ENCODE peak calls at places on chromosomes 16 and 17, in nine cellular contexts. B, E, I, W, P, N, H, X and K are unnamed samples.

GRCh38 chr17:18191967-18192366 is 8.3 kb downstream of the ALKBH5 start:
- DNase-seq in N (no peak), E (no peak), W (no peak), I (no peak), H (no peak), B (no peak), X (no peak), P (no peak), K (no peak)

GRCh38 chr16:30636599-30636998 is 14.2 kb upstream of the PRR14 start:
- DNase-seq in B (no peak), P (no peak), N (no peak), E (no peak), W (no peak), X (no peak), H (no peak), I (no peak), K (no peak)

GRCh38 chr17:60091908-60092331 is 13.2 kb upstream of the HEATR6 start:
- DNase-seq in P (peak; percentile 83), B (no peak), N (no peak), E (no peak), I (peak; percentile 63), H (no peak), W (peak; percentile 59), X (peak; percentile 41), K (no peak)

GRCh38 chr17:57600092-57600491 is 145.0 kb downstream of the CCDC182 start:
- DNase-seq in P (peak; percentile 47), N (no peak), W (peak; percentile 89), B (no peak), X (no peak), H (no peak), I (no peak), E (no peak), K (no peak)

GRCh38 chr17:74852237-74853047 is 7.2 kb downstream of the GRIN2C start:
- DNase-seq in H (peak; percentile 62), P (peak; percentile 16), E (no peak), I (no peak), X (no peak), B (peak; percentile 84), N (no peak), W (no peak), K (no peak)

GRCh38 chr17:80857721-80858171 is 133.9 kb upstream of the CHMP6 start:
- DNase-seq in X (no peak), N (no peak), H (no peak), E (no peak), I (no peak), P (no peak), W (no peak), B (no peak), K (no peak)

GRCh38 chr17:3866269-3866668 is 20.2 kb upstream of the NCBP3 start:
- DNase-seq in W (no peak), H (peak; percentile 38), E (no peak), B (no peak), X (no peak), I (no peak), P (no peak), N (no peak), K (no peak)

GRCh38 chr17:16652847-16653366 is 743 bp downstream of the ZNF624 start:
- DNase-seq in P (no peak), E (peak; percentile 77), I (no peak), N (no peak), X (no peak), H (no peak), B (no peak), W (no peak), K (no peak)

GRCh38 chr16:4624827-4625616 is 396 bp downstream of the MGRN1 start:
- DNase-seq in X (peak; percentile 74), B (peak; percentile 32), N (peak; percentile 72), H (peak; percentile 88), I (peak; percentile 55), P (peak; percentile 67), W (no peak), E (no peak), K (peak; percentile 48)

GRCh38 chr16:57781741-57782606 is 20.3 kb downstream of the KIFC3 start:
- DNase-seq in X (no peak), N (no peak), W (no peak), H (peak; percentile 19), B (no peak), E (no peak), I (peak; percentile 60), P (peak; percentile 68), K (no peak)

GRCh38 chr17:68771867-68772515 is 170.8 kb upstream of the FAM20A start:
- DNase-seq in H (no peak), N (peak; percentile 57), I (peak; percentile 57), W (no peak), P (peak; percentile 69), E (no peak), B (peak; percentile 62), X (peak; percentile 63), K (no peak)

GRCh38 chr17:75914643-75915265 is 10.1 kb upstream of the MRPL38 start:
- DNase-seq in X (no peak), P (no peak), E (peak; percentile 69), B (no peak), W (no peak), H (no peak), I (no peak), N (no peak), K (no peak)

GRCh38 chr17:30235386-30236296 is at the start of gene SLC6A4:
- DNase-seq in W (no peak), N (no peak), H (peak; percentile 48), E (no peak), X (peak; percentile 17), P (peak; percentile 32), B (no peak), I (no peak), K (no peak)

GRCh38 chr16:47613251-47613650 is 152.1 kb downstream of the PHKB start:
- DNase-seq in B (no peak), I (no peak), N (no peak), W (no peak), P (no peak), E (no peak), X (no peak), H (no peak), K (no peak)